ENCODE peak calls at places on chromosomes 6 and 20, in nine cellular contexts. O is activated T-cell treated with anti-CD3 and anti-CD28 coated beads for 4 hours; X is globus pallidus; V is NCI-H1930; U is activated gamma-delta T cell treated with anti-CD3 and anti-CD28 coated beads, Interleukin-2, amount 50 U/mL, for 16 hours; E is astrocyte of the spinal cord; N is activated CD4-positive, CD25-positive, alpha-beta regulatory T cell treated with anti-CD3 and anti-CD28 coated beads, Interleukin-2, amount 50 U/mL, for 16 hours; Z is activated CD4-positive, alpha-beta T cell treated with anti-CD3 and anti-CD28 coated beads for 48 hours; R is HTR-8/SVneo. A is an unnamed sample.

GRCh38 chr20:55522296-55522815 is 483.0 kb downstream of the CBLN4 start:
- DNase-seq in O (no peak), X (no peak), V (no peak), U (no peak), E (no peak), N (no peak), Z (no peak), R (no peak), A (no peak)

GRCh38 chr6:84575264-84575663 is 189.1 kb downstream of the TBX18 start:
- DNase-seq in O (no peak), X (no peak), V (no peak), U (no peak), E (peak), N (no peak), Z (no peak), R (no peak), A (no peak)

GRCh38 chr6:168031411-168032382 is 34.2 kb downstream of the KIF25 start:
- DNase-seq in O (no peak), X (no peak), V (no peak), U (no peak), E (peak), N (no peak), Z (no peak), R (no peak), A (no peak)

GRCh38 chr6:120279706-120280105 is 930.1 kb upstream of the MAN1A1 start:
- DNase-seq in O (no peak), X (no peak), V (no peak), U (no peak), E (no peak), N (no peak), Z (no peak), R (no peak), A (no peak)

GRCh38 chr6:108746411-108746810 is 101.8 kb upstream of the ARMC2 start:
- DNase-seq in O (no peak), X (no peak), V (no peak), U (no peak), E (no peak), N (no peak), Z (no peak), R (no peak), A (no peak)

GRCh38 chr20:37375227-37375626 is 29.3 kb downstream of the SRC start:
- DNase-seq in O (no peak), X (no peak), V (no peak), U (no peak), E (no peak), N (no peak), Z (no peak), R (no peak), A (no peak)

GRCh38 chr6:99790679-99791078 is 184.0 kb downstream of the PRDM13 start:
- DNase-seq in O (no peak), X (no peak), V (no peak), U (no peak), E (no peak), N (no peak), Z (no peak), R (no peak), A (no peak)

GRCh38 chr6:110140650-110141049 is 38.8 kb downstream of the WASF1 start:
- DNase-seq in O (no peak), X (no peak), V (no peak), U (no peak), E (peak), N (no peak), Z (no peak), R (peak), A (peak)

GRCh38 chr20:56708991-56709390 is 79.9 kb downstream of the TFAP2C start:
- DNase-seq in O (no peak), X (no peak), V (no peak), U (no peak), E (no peak), N (no peak), Z (no peak), R (no peak), A (no peak)

GRCh38 chr6:159422041-159422984 is 253.1 kb downstream of the FNDC1 start:
- DNase-seq in O (no peak), X (peak), V (no peak), U (no peak), E (no peak), N (no peak), Z (no peak), R (no peak), A (no peak)

GRCh38 chr6:13048113-13048512 is 280.2 kb downstream of the TBC1D7 start:
- DNase-seq in O (no peak), X (no peak), V (no peak), U (no peak), E (no peak), N (no peak), Z (no peak), R (no peak), A (no peak)

GRCh38 chr20:50085481-50086365 is 27.2 kb downstream of the UBE2V1 start:
- DNase-seq in O (no peak), X (peak), V (peak), U (no peak), E (peak), N (peak), Z (peak), R (peak), A (peak)

GRCh38 chr20:55216525-55217242 is 741.3 kb downstream of the DOK5 start:
- DNase-seq in O (no peak), X (no peak), V (peak), U (no peak), E (no peak), N (no peak), Z (no peak), R (no peak), A (no peak)

GRCh38 chr6:3752538-3753227 is 1.2 kb upstream of the PXDC1 start:
- DNase-seq in O (no peak), X (no peak), V (no peak), U (no peak), E (no peak), N (no peak), Z (no peak), R (no peak), A (no peak)

GRCh38 chr20:49515588-49515987 is 33.1 kb upstream of the KCNB1 start:
- DNase-seq in O (no peak), X (no peak), V (no peak), U (no peak), E (no peak), N (no peak), Z (no peak), R (no peak), A (no peak)

GRCh38 chr20:39903806-39904205 is 785.2 kb downstream of the MAFB start:
- DNase-seq in O (no peak), X (peak), V (no peak), U (no peak), E (no peak), N (no peak), Z (no peak), R (no peak), A (no peak)

GRCh38 chr6:77368660-77369313 is 94.5 kb downstream of the HTR1B start:
- DNase-seq in O (no peak), X (no peak), V (no peak), U (no peak), E (peak), N (no peak), Z (no peak), R (no peak), A (peak)

GRCh38 chr6:140071601-140072062 is 697.2 kb upstream of the CITED2 start:
- DNase-seq in O (no peak), X (no peak), V (no peak), U (no peak), E (peak), N (no peak), Z (no peak), R (no peak), A (no peak)

GRCh38 chr6:158939255-158940170 is 60.5 kb downstream of the RSPH3 start:
- DNase-seq in O (no peak), X (no peak), V (no peak), U (no peak), E (no peak), N (no peak), Z (peak), R (no peak), A (no peak)

GRCh38 chr6:119148102-119148824 is 69.8 kb upstream of the FAM184A start:
- DNase-seq in O (no peak), X (peak), V (peak), U (no peak), E (peak), N (no peak), Z (peak), R (peak), A (peak)

GRCh38 chr6:14072084-14072483 is 45.5 kb upstream of the CD83 start:
- DNase-seq in O (no peak), X (no peak), V (no peak), U (no peak), E (peak), N (no peak), Z (no peak), R (no peak), A (no peak)